ENCODE peak calls at places on chromosomes 1 and 21, in six cellular contexts. Q is mucosa of gallbladder, Z is aorta, O is D341Med, B is NT2/D1, N is adipocyte. U is an unnamed sample.

GRCh38 chr21:32322676-32323075 is 24.0 kb downstream of the MRAP start:
- DNase-seq in Q (no peak), Z (no peak), O (no peak), B (no peak), N (no peak), U (no peak)

GRCh38 chr1:53625766-53626520 is 113.0 kb downstream of the GLIS1 start:
- DNase-seq in Q (peak; percentile 6), Z (no peak), O (no peak), B (no peak), N (peak; percentile 8), U (no peak)

GRCh38 chr1:93735722-93736121 is 54.1 kb upstream of the BCAR3 start:
- DNase-seq in Q (no peak), Z (no peak), O (no peak), B (no peak), N (peak; percentile 78), U (no peak)

GRCh38 chr1:116806671-116807070 is 52.4 kb downstream of the CD2 start:
- DNase-seq in Q (no peak), Z (no peak), O (no peak), B (no peak), N (no peak), U (no peak)

GRCh38 chr1:53138991-53139884 is 3.2 kb downstream of the SLC1A7 start:
- DNase-seq in Q (no peak), Z (no peak), O (no peak), B (no peak), N (no peak), U (no peak)

GRCh38 chr1:40749817-40750216 is 33.8 kb upstream of the KCNQ4 start:
- DNase-seq in Q (no peak), Z (no peak), O (no peak), B (no peak), N (no peak), U (no peak)

GRCh38 chr1:166918618-166919017 is 42.6 kb upstream of the TADA1 start:
- DNase-seq in Q (no peak), Z (no peak), O (no peak), B (no peak), N (no peak), U (no peak)

GRCh38 chr1:184930232-184930631 is 44.1 kb downstream of the NIBAN1 start:
- DNase-seq in Q (no peak), Z (no peak), O (no peak), B (no peak), N (no peak), U (no peak)

GRCh38 chr1:88009916-88010315 is 674.2 kb upstream of the PKN2 start:
- DNase-seq in Q (no peak), Z (no peak), O (no peak), B (no peak), N (no peak), U (no peak)